ENCODE peak calls at places on chromosomes 2 and 18, in six cellular contexts. A is fibroblast of lung; D is epithelial cell of proximal tubule; L is DND-41; F is Peyer's patch; R is CD8-positive, alpha-beta T cell. E is an unnamed sample.

GRCh38 chr2:97905294-97905693 is 90.5 kb downstream of the TMEM131 start:
- DNase-seq in A (no peak), D (no peak), L (no peak), F (no peak), R (no peak), E (no peak)

GRCh38 chr2:129256642-129257041 is 722.8 kb upstream of the RAB6C start:
- DNase-seq in A (no peak), D (no peak), L (no peak), F (no peak), R (no peak), E (no peak)

GRCh38 chr2:105052773-105053172 is 14.9 kb downstream of the MRPS9 start:
- DNase-seq in A (no peak), D (no peak), L (no peak), F (peak), R (no peak), E (no peak)

GRCh38 chr2:158779621-158780020 is 15.5 kb upstream of the DAPL1 start:
- DNase-seq in A (no peak), D (no peak), L (no peak), F (no peak), R (no peak), E (no peak)

GRCh38 chr2:223943561-223944008 is 1.6 kb downstream of the WDFY1 start:
- DNase-seq in A (peak), D (no peak), L (no peak), F (no peak), R (no peak), E (no peak)

GRCh38 chr18:80009661-80010550 is 21.5 kb upstream of the TXNL4A start:
- DNase-seq in A (peak), D (peak), L (no peak), F (no peak), R (no peak), E (peak)

GRCh38 chr2:240502430-240503121 is 55.2 kb downstream of the ANKMY1 start:
- DNase-seq in A (no peak), D (no peak), L (peak), F (no peak), R (no peak), E (no peak)

GRCh38 chr2:30503692-30504076 is 56.6 kb downstream of the LCLAT1 start:
- DNase-seq in A (no peak), D (no peak), L (no peak), F (no peak), R (no peak), E (no peak)

GRCh38 chr2:119645173-119645846 is 33.7 kb upstream of the TMEM177 start:
- DNase-seq in A (peak), D (no peak), L (no peak), F (no peak), R (no peak), E (no peak)

GRCh38 chr2:71129114-71129890 is 727 bp downstream of the MCEE start:
- DNase-seq in A (no peak), D (no peak), L (no peak), F (no peak), R (no peak), E (no peak)

GRCh38 chr2:152025678-152026287 is 73.1 kb downstream of the CACNB4 start:
- DNase-seq in A (peak), D (peak), L (peak), F (peak), R (peak), E (peak)

GRCh38 chr2:112181571-112182290 is 43.5 kb downstream of the FBLN7 start:
- DNase-seq in A (no peak), D (no peak), L (no peak), F (no peak), R (peak), E (no peak)

GRCh38 chr2:120780402-120780801 is 44.7 kb downstream of the GLI2 start:
- DNase-seq in A (no peak), D (no peak), L (no peak), F (no peak), R (no peak), E (no peak)

GRCh38 chr18:32441536-32441935 is 29.1 kb downstream of the GAREM1 start:
- DNase-seq in A (peak), D (no peak), L (no peak), F (no peak), R (no peak), E (no peak)

GRCh38 chr2:176763871-176764404 is 448.7 kb upstream of the HNRNPA3 start:
- DNase-seq in A (no peak), D (no peak), L (no peak), F (no peak), R (no peak), E (no peak)

GRCh38 chr2:219461061-219461514 is 26.4 kb downstream of the SPEG start:
- DNase-seq in A (peak), D (no peak), L (peak), F (no peak), R (no peak), E (no peak)

GRCh38 chr2:224085246-224085645 is 46.2 kb upstream of the SERPINE2 start:
- DNase-seq in A (peak), D (peak), L (no peak), F (no peak), R (no peak), E (no peak)

GRCh38 chr2:46163804-46164569 is 133.2 kb upstream of the EPAS1 start:
- DNase-seq in A (no peak), D (no peak), L (no peak), F (no peak), R (no peak), E (no peak)

GRCh38 chr18:73824684-73825083 is 322.9 kb downstream of the FBXO15 start:
- DNase-seq in A (no peak), D (no peak), L (no peak), F (no peak), R (no peak), E (no peak)

GRCh38 chr2:230129343-230129742 is 60.6 kb upstream of the SLC16A14 start:
- DNase-seq in A (peak), D (no peak), L (no peak), F (no peak), R (no peak), E (no peak)

GRCh38 chr2:230134496-230135073 is 65.9 kb upstream of the SLC16A14 start:
- DNase-seq in A (peak), D (no peak), L (no peak), F (no peak), R (no peak), E (no peak)

GRCh38 chr2:230130668-230131364 is 62.1 kb upstream of the SLC16A14 start:
- DNase-seq in A (peak), D (peak), L (no peak), F (no peak), R (no peak), E (peak)

GRCh38 chr2:230128943-230129342 is 60.2 kb upstream of the SLC16A14 start:
- DNase-seq in A (peak), D (no peak), L (no peak), F (no peak), R (no peak), E (peak)

DNA sequence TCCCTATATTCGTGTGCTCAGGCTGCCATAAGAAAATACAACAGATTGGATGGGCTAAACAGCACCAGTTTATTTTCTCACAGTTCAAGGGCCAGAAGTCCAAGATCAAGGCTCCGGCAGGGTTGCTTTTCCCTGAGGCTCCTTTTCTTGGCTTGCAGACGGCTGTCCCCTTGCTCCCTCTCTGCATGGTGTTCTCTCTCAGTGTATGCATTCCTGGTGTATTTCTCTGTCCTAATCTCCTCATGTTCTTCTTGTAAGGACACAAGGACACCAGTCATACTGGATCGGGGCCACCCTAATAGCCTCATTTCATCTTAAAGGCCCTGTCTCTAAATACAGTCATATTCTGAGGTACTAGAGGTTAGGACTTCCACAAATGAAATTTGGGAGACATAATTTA is 62.6 kb upstream of the SLC16A14 start:
- DNase-seq in A (no peak), D (no peak), L (no peak), F (no peak), R (no peak), E (no peak)
- TF ChIP-seq CTCF in A (no peak), D (no peak), L (no peak), F (no peak), R (no peak), E (no peak)

GRCh38 chr2:199455533-199456382 is 2.0 kb downstream of the SATB2 start:
- DNase-seq in A (peak), D (no peak), L (no peak), F (peak), R (no peak), E (no peak)
- H3K4me3 ChIP-seq in A (peak), D (peak), L (no peak), F (peak), R (no peak), E (peak)

DNA sequence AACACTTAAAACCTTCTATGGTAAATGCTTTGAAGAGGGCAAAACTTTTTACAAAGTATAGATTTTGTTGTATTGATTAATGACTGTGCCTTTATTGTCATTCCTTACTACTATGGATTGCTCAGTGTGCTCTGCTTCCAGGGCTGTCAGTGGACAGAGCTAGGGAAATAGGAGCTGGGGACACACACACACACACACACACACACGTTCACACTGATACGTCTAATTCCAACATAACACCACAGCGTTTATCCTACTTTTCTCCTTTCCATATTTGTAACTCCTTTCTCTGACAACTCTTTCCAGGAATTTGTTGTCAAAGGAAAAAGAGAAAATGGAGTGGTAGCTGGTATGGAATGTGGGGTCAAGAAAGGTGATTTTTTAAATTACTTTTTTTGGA is 21.8 kb downstream of the WDR7 start:
- DNase-seq in A (no peak), D (no peak), L (no peak), F (no peak), R (no peak), E (no peak)
- TF ChIP-seq CTCF in A (no peak), D (no peak), L (no peak), F (no peak), R (no peak), E (no peak)

GRCh38 chr2:164972216-164972615 is 16.9 kb upstream of the SLC38A11 start:
- DNase-seq in A (no peak), D (no peak), L (no peak), F (no peak), R (no peak), E (no peak)
- H3K4me3 ChIP-seq in A (no peak), D (no peak), L (no peak), F (no peak), R (no peak), E (no peak)

GRCh38 chr2:47660167-47660566 is 122.8 kb upstream of the MSH6 start:
- DNase-seq in A (no peak), D (no peak), L (no peak), F (no peak), R (no peak), E (no peak)

GRCh38 chr2:47661310-47661709 is 121.6 kb upstream of the MSH6 start:
- DNase-seq in A (no peak), D (no peak), L (no peak), F (no peak), R (no peak), E (no peak)

GRCh38 chr2:47666332-47666731 is 116.6 kb upstream of the MSH6 start:
- DNase-seq in A (no peak), D (no peak), L (no peak), F (no peak), R (no peak), E (no peak)

GRCh38 chr2:47662547-47662946 is 120.4 kb upstream of the MSH6 start:
- DNase-seq in A (no peak), D (no peak), L (no peak), F (no peak), R (no peak), E (no peak)

GRCh38 chr2:47664817-47665216 is 118.1 kb upstream of the MSH6 start:
- DNase-seq in A (no peak), D (no peak), L (peak), F (no peak), R (no peak), E (no peak)
- TF ChIP-seq CTCF in A (no peak), D (peak), L (peak), F (peak), R (no peak), E (no peak)

GRCh38 chr18:12840382-12840781 is 43.7 kb downstream of the PTPN2 start:
- DNase-seq in A (no peak), D (no peak), L (no peak), F (no peak), R (no peak), E (no peak)

GRCh38 chr18:12841070-12841469 is 43.0 kb downstream of the PTPN2 start:
- DNase-seq in A (no peak), D (no peak), L (no peak), F (no peak), R (no peak), E (no peak)

GRCh38 chr18:12838178-12838634 is 45.8 kb downstream of the PTPN2 start:
- DNase-seq in A (peak), D (peak), L (peak), F (peak), R (no peak), E (peak)

GRCh38 chr18:12839057-12839525 is 44.9 kb downstream of the PTPN2 start:
- DNase-seq in A (no peak), D (no peak), L (no peak), F (no peak), R (no peak), E (no peak)

DNA sequence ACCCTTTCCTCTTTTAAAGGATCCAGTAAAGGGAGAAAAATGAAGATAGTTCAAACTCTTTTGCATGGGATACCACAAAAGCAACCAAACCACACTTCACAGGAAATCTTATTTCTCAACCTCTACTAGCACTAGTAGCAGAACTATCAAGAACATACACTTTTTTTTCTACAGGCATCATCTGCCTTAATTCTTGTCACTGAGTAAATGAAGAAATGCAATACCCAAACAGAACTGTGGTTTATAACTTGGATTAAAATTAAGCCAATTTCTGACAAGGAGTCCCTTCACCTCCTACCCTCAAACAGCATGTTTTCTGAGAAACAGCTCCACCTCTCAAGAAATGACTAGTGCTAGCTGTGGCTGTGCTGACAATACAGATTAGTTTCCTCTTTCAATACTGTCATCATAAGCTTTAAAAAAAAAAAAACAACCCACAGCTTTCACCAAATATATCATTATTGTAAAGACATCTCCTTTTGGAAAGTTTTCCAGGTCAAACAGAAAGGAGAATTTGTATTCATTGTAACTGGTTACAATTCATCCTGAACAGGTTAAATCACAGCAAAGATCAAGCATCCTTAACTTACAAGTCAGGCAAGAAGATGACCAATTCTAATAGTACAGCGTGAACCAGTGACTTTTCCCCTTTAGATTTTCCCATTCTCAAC is 44.4 kb downstream of the PTPN2 start:
- DNase-seq in A (no peak), D (no peak), L (peak), F (no peak), R (no peak), E (no peak)
- H3K4me3 ChIP-seq in A (no peak), D (no peak), L (peak), F (no peak), R (peak), E (no peak)

GRCh38 chr2:109433486-109433885 is 180.3 kb downstream of the SEPTIN10 start:
- DNase-seq in A (no peak), D (no peak), L (no peak), F (peak), R (no peak), E (no peak)
- TF ChIP-seq CTCF in A (no peak), D (no peak), L (no peak), F (no peak), R (no peak), E (no peak)

E was measured in BJ.